ENCODE peak calls at places on chromosomes 7 and 10, in six cellular contexts. U is MM.1S, N is cardiac muscle cell, T is mammary epithelial cell, G is SJSA1, V is colonic mucosa. S is an unnamed sample.

GRCh38 chr10:11339013-11339412 is 272.4 kb downstream of the USP6NL start:
- DNase-seq in N (no peak), V (no peak), U (no peak), T (no peak), G (no peak), S (no peak)

GRCh38 chr7:129948338-129948737 is 4.4 kb downstream of the UBE2H start:
- DNase-seq in T (no peak), N (no peak), V (no peak), U (no peak), G (peak), S (no peak)

GRCh38 chr10:35379226-35380137 is 43.2 kb downstream of the CCNY start:
- DNase-seq in N (peak), T (no peak), V (no peak), U (no peak), G (no peak), S (no peak)

GRCh38 chr10:87837445-87837844 is 19.4 kb upstream of the ATAD1 start:
- DNase-seq in G (no peak), U (no peak), N (no peak), V (no peak), T (no peak), S (no peak)

GRCh38 chr10:101464082-101464481 is 110.1 kb downstream of the BTRC start:
- DNase-seq in T (no peak), N (no peak), U (no peak), G (no peak), V (no peak), S (no peak)

GRCh38 chr10:44395902-44396670 is 11.2 kb upstream of the CXCL12 start:
- DNase-seq in U (no peak), T (no peak), V (no peak), N (no peak), G (no peak), S (no peak)

GRCh38 chr7:41578700-41579099 is 124.2 kb downstream of the INHBA start:
- DNase-seq in T (no peak), G (peak), V (no peak), N (no peak), U (no peak), S (no peak)

GRCh38 chr10:90174531-90174930 is 473.1 kb downstream of the KIF20B start:
- DNase-seq in G (no peak), T (no peak), V (no peak), U (no peak), N (no peak), S (no peak)

GRCh38 chr10:89346264-89346971 is 18.6 kb downstream of the IFIT3 start:
- DNase-seq in T (peak), V (no peak), N (peak), G (no peak), U (no peak), S (no peak)

GRCh38 chr10:22002531-22003110 is 909 bp downstream of the DNAJC1 start:
- DNase-seq in G (peak), V (peak), T (peak), N (peak), U (peak), S (no peak)

GRCh38 chr7:112481833-112482669 is 1.3 kb downstream of the LSMEM1 start:
- DNase-seq in G (peak), T (peak), U (no peak), V (no peak), N (peak), S (peak)

GRCh38 chr10:80518143-80518806 is 19.4 kb upstream of the SH2D4B start:
- DNase-seq in T (no peak), V (no peak), G (no peak), N (no peak), U (no peak), S (no peak)

GRCh38 chr10:28008054-28008453 is 9.2 kb upstream of the ODAD2 start:
- DNase-seq in U (no peak), N (no peak), V (no peak), T (no peak), G (no peak), S (no peak)

GRCh38 chr10:121084029-121084674 is 233.0 kb downstream of the WDR11 start:
- DNase-seq in V (no peak), G (no peak), T (no peak), U (no peak), N (no peak), S (no peak)

GRCh38 chr7:117937049-117937448 is 63.8 kb upstream of the CTTNBP2 start:
- DNase-seq in N (no peak), U (no peak), T (no peak), V (no peak), G (no peak), S (no peak)

GRCh38 chr10:65811931-65812525 is 1113.8 kb upstream of the LRRTM3 start:
- DNase-seq in G (no peak), U (no peak), V (no peak), T (no peak), N (no peak), S (no peak)

GRCh38 chr7:47477191-47478016 is 104.5 kb downstream of the TNS3 start:
- DNase-seq in U (peak), G (no peak), T (no peak), V (no peak), N (no peak), S (no peak)

GRCh38 chr10:68348265-68348741 is 15.6 kb upstream of the PBLD start:
- DNase-seq in N (peak), U (peak), T (peak), G (peak), V (peak), S (peak)

GRCh38 chr10:30396282-30396681 is 37.7 kb upstream of the MAP3K8 start:
- DNase-seq in T (no peak), V (no peak), N (no peak), G (no peak), U (no peak), S (no peak)

GRCh38 chr10:71860243-71861029 is 9.4 kb upstream of the PSAP start:
- DNase-seq in T (peak), G (peak), U (peak), N (peak), V (peak), S (peak)

GRCh38 chr10:117439243-117439912 is 64.1 kb upstream of the PDZD8 start:
- DNase-seq in U (no peak), G (no peak), V (no peak), N (peak), T (peak), S (no peak)

GRCh38 chr10:75972494-75973276 is 541.3 kb downstream of the LRMDA start:
- DNase-seq in V (no peak), U (no peak), T (no peak), N (peak), G (no peak), S (peak)

GRCh38 chr10:30671011-30671616 is 41.6 kb upstream of the LYZL2 start:
- DNase-seq in G (peak), T (peak), U (peak), V (peak), N (peak), S (no peak)

GRCh38 chr7:30778246-30779025 is 7.2 kb downstream of the MINDY4 start:
- DNase-seq in U (no peak), T (no peak), G (no peak), N (no peak), V (no peak), S (no peak)

DNA sequence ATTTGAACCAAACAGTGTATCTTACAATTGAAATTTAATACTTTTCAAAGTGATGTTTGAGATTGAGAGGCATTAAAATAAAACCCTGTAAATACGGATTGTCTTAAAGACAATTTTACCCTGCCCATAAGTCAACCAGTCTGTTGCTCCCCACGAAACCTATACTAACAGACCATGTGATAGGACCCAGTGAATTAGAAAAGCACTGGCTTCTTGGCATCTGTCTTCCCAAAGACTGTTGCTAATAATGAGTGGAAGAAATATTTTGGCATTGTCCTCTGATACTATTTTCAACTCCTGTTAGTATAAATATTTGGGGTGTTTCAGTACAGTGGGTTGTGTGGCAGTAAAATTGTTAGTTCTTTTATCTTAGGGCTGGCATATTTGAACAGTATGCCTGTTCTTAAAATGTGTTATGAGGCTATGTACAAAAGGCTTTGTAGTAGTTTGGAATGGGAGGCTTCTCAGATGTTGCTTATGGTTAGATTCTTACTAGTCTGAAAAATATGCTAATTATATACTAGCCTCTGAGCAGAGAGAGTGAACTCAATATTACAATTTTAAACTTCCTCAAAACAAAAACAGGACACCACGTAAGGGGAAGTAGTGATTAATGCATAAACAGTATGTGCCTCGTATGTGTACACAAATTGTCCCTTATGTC is 115.1 kb downstream of the ARID5B start:
- DNase-seq in G (peak), U (no peak), T (no peak), N (no peak), V (no peak), S (no peak)
- H3K4me3 ChIP-seq in G (no peak), U (no peak), T (no peak), N (no peak), V (no peak), S (no peak)

DNA sequence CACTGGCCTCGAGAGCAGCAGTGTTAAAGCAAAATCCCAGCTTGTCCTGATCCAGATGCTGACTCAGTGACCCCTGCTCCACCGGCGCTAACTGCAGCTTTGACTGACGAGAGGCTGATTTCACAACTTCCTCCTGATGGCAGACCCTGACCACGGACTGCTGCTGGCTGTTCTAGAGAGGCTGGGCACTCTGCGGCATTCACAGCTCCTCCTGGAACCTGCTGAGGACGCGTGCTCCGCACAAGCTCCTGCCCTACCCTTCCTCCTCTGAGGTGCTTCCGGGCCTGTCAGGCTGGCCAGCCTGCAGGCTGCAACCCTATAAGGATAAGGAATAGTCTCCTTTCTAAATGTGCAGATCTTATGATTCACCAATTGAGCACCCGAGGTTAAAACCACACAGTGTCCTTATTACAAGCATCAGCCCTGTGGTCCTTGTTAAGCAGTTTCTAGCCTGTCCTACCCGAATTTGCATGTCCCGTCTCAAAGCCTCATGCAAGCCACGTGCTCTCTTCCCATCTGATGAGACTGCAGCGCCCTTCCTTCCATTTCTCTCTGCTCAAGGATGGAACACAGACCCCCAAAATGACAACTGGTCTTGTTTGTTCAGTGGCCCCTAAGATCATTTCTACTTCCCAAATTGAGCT is 35.5 kb upstream of the NCAPG2 start:
- DNase-seq in U (no peak), G (peak), V (no peak), T (peak), N (peak), S (no peak)
- H3K27ac ChIP-seq in U (no peak), G (peak), V (no peak), T (no peak), N (no peak), S (no peak)

GRCh38 chr7:131097662-131098376 is 229.9 kb upstream of the MKLN1 start:
- DNase-seq in T (no peak), U (no peak), G (no peak), N (no peak), V (no peak), S (no peak)
- H3K4me3 ChIP-seq in T (no peak), U (no peak), G (no peak), N (no peak), V (no peak), S (no peak)

GRCh38 chr10:110040108-110040507 is 32.3 kb downstream of the ADD3 start:
- DNase-seq in V (no peak), U (no peak), N (no peak), T (no peak), G (no peak), S (no peak)
- H3K27ac ChIP-seq in V (no peak), U (no peak), N (no peak), T (no peak), G (no peak), S (no peak)

GRCh38 chr7:99525713-99526440 is 21.4 kb downstream of the ZKSCAN5 start:
- DNase-seq in V (no peak), T (no peak), N (no peak), G (no peak), U (no peak), S (no peak)

GRCh38 chr7:99535667-99536066 is 16.2 kb downstream of the FAM200A start:
- DNase-seq in G (no peak), T (no peak), U (no peak), N (no peak), V (no peak), S (no peak)

DNA sequence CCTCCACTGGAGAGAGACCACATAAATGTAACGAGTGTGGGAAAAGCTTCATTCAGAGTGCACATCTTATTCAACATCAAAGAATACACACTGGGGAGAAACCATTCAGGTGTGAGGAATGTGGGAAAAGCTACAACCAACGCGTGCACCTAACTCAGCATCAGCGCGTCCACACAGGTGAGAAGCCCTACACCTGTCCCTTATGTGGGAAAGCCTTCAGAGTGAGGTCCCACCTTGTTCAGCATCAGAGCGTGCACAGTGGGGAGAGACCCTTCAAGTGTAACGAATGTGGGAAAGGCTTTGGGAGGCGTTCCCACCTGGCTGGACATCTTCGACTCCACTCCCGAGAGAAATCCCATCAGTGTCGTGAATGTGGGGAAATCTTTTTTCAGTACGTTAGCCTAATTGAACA is 20.6 kb downstream of the FAM200A start:
- DNase-seq in U (no peak), N (no peak), V (no peak), G (no peak), T (no peak), S (no peak)
- H3K4me3 ChIP-seq in U (no peak), N (no peak), V (no peak), G (no peak), T (no peak), S (no peak)

GRCh38 chr10:103855852-103856496 is 598 bp upstream of the SH3PXD2A start:
- DNase-seq in U (no peak), T (no peak), N (no peak), V (no peak), G (no peak), S (no peak)
- H3K27ac ChIP-seq in U (no peak), T (no peak), N (peak), V (peak), G (no peak), S (no peak)